ENCODE peak calls at places on chromosomes 6 and 20, in eight cellular contexts. C is A549; P is AG10803; Q is astrocyte of the spinal cord; V is NCI-H2029; Z is B cell; K is ELR; B is activated naive CD8-positive, alpha-beta T cell treated with anti-CD3 and anti-CD28 coated beads, Interleukin-2, amount 50 U/mL, for 16 hours. M is an unnamed sample.

GRCh38 chr20:4507288-4507719 is 214.4 kb upstream of the PRND start:
- DNase-seq in C (no peak), P (peak; percentile 97), Q (peak; percentile 87), V (no peak), Z (no peak), K (peak; percentile 91), B (no peak), M (no peak)

GRCh38 chr6:128806274-128806673 is 76.7 kb upstream of the LAMA2 start:
- DNase-seq in C (no peak), P (peak; percentile 40), Q (no peak), V (no peak), Z (no peak), K (no peak), B (no peak), M (no peak)

GRCh38 chr6:85460951-85461805 is 11.3 kb downstream of the NT5E start:
- DNase-seq in C (no peak), P (peak; percentile 74), Q (peak; percentile 66), V (no peak), Z (peak; percentile 58), K (peak; percentile 62), B (no peak), M (peak; percentile 48)

GRCh38 chr6:121557146-121557545 is 121.7 kb downstream of the GJA1 start:
- DNase-seq in C (no peak), P (no peak), Q (no peak), V (no peak), Z (no peak), K (no peak), B (no peak), M (no peak)

GRCh38 chr6:36851149-36851614 is 11.9 kb upstream of the CPNE5 start:
- DNase-seq in C (peak; percentile 19), P (peak; percentile 63), Q (peak; percentile 85), V (peak; percentile 61), Z (no peak), K (peak; percentile 78), B (no peak), M (peak; percentile 67)

GRCh38 chr6:134295953-134296553 is 21.9 kb downstream of the SGK1 start:
- DNase-seq in C (peak; percentile 82), P (peak; percentile 99), Q (peak; percentile 97), V (no peak), Z (peak; percentile 44), K (peak; percentile 99), B (no peak), M (peak; percentile 42)

GRCh38 chr20:38841570-38841969 is 36.1 kb downstream of the PPP1R16B start:
- DNase-seq in C (no peak), P (no peak), Q (no peak), V (no peak), Z (no peak), K (no peak), B (no peak), M (no peak)

GRCh38 chr6:30542404-30542725 is 13.9 kb downstream of the GNL1 start:
- DNase-seq in C (no peak), P (no peak), Q (no peak), V (no peak), Z (peak; percentile 63), K (no peak), B (no peak), M (no peak)

GRCh38 chr6:33207569-33208088 is 671 bp upstream of the RING1 start:
- DNase-seq in C (no peak), P (peak; percentile 53), Q (peak; percentile 55), V (no peak), Z (peak; percentile 39), K (peak; percentile 79), B (no peak), M (no peak)

GRCh38 chr20:13331536-13331935 is 110.5 kb downstream of the ISM1 start:
- DNase-seq in C (no peak), P (no peak), Q (peak; percentile 36), V (no peak), Z (no peak), K (peak; percentile 47), B (no peak), M (no peak)

GRCh38 chr6:3517350-3517749 is 60.5 kb upstream of the SLC22A23 start:
- DNase-seq in C (no peak), P (peak; percentile 96), Q (peak; percentile 83), V (no peak), Z (no peak), K (peak; percentile 90), B (no peak), M (no peak)

GRCh38 chr20:20498081-20498861 is 130.4 kb downstream of the INSM1 start:
- DNase-seq in C (no peak), P (no peak), Q (peak; percentile 14), V (no peak), Z (no peak), K (no peak), B (no peak), M (no peak)

GRCh38 chr20:11270566-11270965 is 596.8 kb upstream of the JAG1 start:
- DNase-seq in C (no peak), P (no peak), Q (no peak), V (no peak), Z (no peak), K (no peak), B (no peak), M (no peak)

GRCh38 chr20:58596244-58597010 is 54.7 kb upstream of the STX16 start:
- DNase-seq in C (no peak), P (peak; percentile 34), Q (no peak), V (no peak), Z (no peak), K (no peak), B (no peak), M (no peak)

GRCh38 chr6:73264446-73264845 is 1.4 kb upstream of the KHDC1 start:
- DNase-seq in C (no peak), P (no peak), Q (no peak), V (no peak), Z (no peak), K (peak; percentile 19), B (no peak), M (no peak)

GRCh38 chr6:18039481-18039880 is 52.0 kb upstream of the KIF13A start:
- DNase-seq in C (no peak), P (no peak), Q (no peak), V (no peak), Z (no peak), K (peak; percentile 52), B (no peak), M (no peak)

GRCh38 chr20:3706774-3707507 is 5.5 kb downstream of the SIGLEC1 start:
- DNase-seq in C (no peak), P (peak; percentile 61), Q (no peak), V (no peak), Z (no peak), K (no peak), B (no peak), M (no peak)

GRCh38 chr20:45436732-45437485 is 21.0 kb downstream of the PIGT start:
- DNase-seq in C (peak; percentile 90), P (peak; percentile 81), Q (peak; percentile 75), V (peak; percentile 81), Z (peak; percentile 86), K (peak; percentile 94), B (peak; percentile 72), M (peak; percentile 86)

GRCh38 chr20:4470375-4470774 is 251.3 kb upstream of the PRND start:
- DNase-seq in C (no peak), P (peak; percentile 96), Q (peak; percentile 68), V (peak; percentile 16), Z (no peak), K (peak; percentile 49), B (no peak), M (no peak)

GRCh38 chr20:17468073-17468840 is 62.9 kb downstream of the BFSP1 start:
- DNase-seq in C (no peak), P (no peak), Q (no peak), V (no peak), Z (no peak), K (no peak), B (no peak), M (no peak)

GRCh38 chr20:62549499-62550086 is 73.8 kb upstream of the GATA5 start:
- DNase-seq in C (no peak), P (no peak), Q (no peak), V (no peak), Z (no peak), K (no peak), B (no peak), M (no peak)

GRCh38 chr6:113694278-113695077 is 162.7 kb upstream of the MARCKS start:
- DNase-seq in C (peak; percentile 18), P (peak; percentile 76), Q (peak; percentile 45), V (peak; percentile 78), Z (no peak), K (peak; percentile 66), B (no peak), M (no peak)

GRCh38 chr6:26087284-26088115 is at the start of gene HFE:
- DNase-seq in C (peak; percentile 24), P (peak; percentile 60), Q (peak; percentile 64), V (peak; percentile 49), Z (peak; percentile 54), K (peak; percentile 81), B (no peak), M (no peak)

GRCh38 chr20:50799176-50799889 is 4.5 kb downstream of the BCAS4 start:
- DNase-seq in C (no peak), P (no peak), Q (no peak), V (no peak), Z (no peak), K (no peak), B (no peak), M (no peak)

GRCh38 chr20:25025091-25025861 is 32.7 kb downstream of the ACSS1 start:
- DNase-seq in C (no peak), P (no peak), Q (no peak), V (no peak), Z (no peak), K (no peak), B (no peak), M (no peak)

GRCh38 chr20:10429443-10429981 is 4.5 kb downstream of the MKKS start:
- DNase-seq in C (no peak), P (no peak), Q (no peak), V (no peak), Z (no peak), K (no peak), B (no peak), M (no peak)

M was measured in GM13977.